ENCODE peak calls at places on chromosomes 6 and 20, in four cellular contexts. One of them, this sample, is unnamed.

GRCh38 chr6:131366223-131366622 is 206.8 kb upstream of the ARG1 start:
- DNase-seq in iris pigment epithelial cell: no peak
- DNase-seq in NCI-H2081: no peak
- DNase-seq in EH: no peak
- DNase-seq in this sample: no peak

GRCh38 chr20:47951521-47951951 is 166.3 kb upstream of the SULF2 start:
- DNase-seq in iris pigment epithelial cell: peak
- DNase-seq in NCI-H2081: no peak
- DNase-seq in EH: peak
- DNase-seq in this sample: no peak

GRCh38 chr6:25726122-25726911 is 28.2 kb upstream of the SLC17A4 start:
- DNase-seq in iris pigment epithelial cell: no peak
- DNase-seq in NCI-H2081: no peak
- DNase-seq in EH: no peak
- DNase-seq in this sample: no peak

GRCh38 chr20:53919886-53920285 is 150.5 kb downstream of the BCAS1 start:
- DNase-seq in iris pigment epithelial cell: no peak
- DNase-seq in NCI-H2081: no peak
- DNase-seq in EH: no peak
- DNase-seq in this sample: no peak

GRCh38 chr6:45327956-45328522 is at the start of gene RUNX2:
- DNase-seq in iris pigment epithelial cell: peak
- DNase-seq in NCI-H2081: no peak
- DNase-seq in EH: peak
- DNase-seq in this sample: peak

GRCh38 chr20:63409066-63409833 is 48.1 kb upstream of the CHRNA4 start:
- DNase-seq in iris pigment epithelial cell: no peak
- DNase-seq in NCI-H2081: no peak
- DNase-seq in EH: no peak
- DNase-seq in this sample: no peak

GRCh38 chr6:5457036-5457435 is 195.7 kb downstream of the FARS2 start:
- DNase-seq in iris pigment epithelial cell: no peak
- DNase-seq in NCI-H2081: peak
- DNase-seq in EH: peak
- DNase-seq in this sample: peak

GRCh38 chr6:138945354-138945753 is 42.7 kb downstream of the REPS1 start:
- DNase-seq in iris pigment epithelial cell: no peak
- DNase-seq in NCI-H2081: no peak
- DNase-seq in EH: no peak
- DNase-seq in this sample: peak

GRCh38 chr6:82909551-82909950 is 156.1 kb downstream of the UBE3D start:
- DNase-seq in iris pigment epithelial cell: no peak
- DNase-seq in NCI-H2081: no peak
- DNase-seq in EH: peak
- DNase-seq in this sample: no peak